ENCODE peak calls at places on chromosome 20, in five cellular contexts. N is foreskin fibroblast, W is endothelial cell, T is NCI-H2081, I is ACHN. K is an unnamed sample.

GRCh38 chr20:50387996-50388332 is 122.2 kb upstream of the PTPN1 start:
- DNase-seq in N (no peak), W (no peak), T (no peak), I (no peak), K (no peak)

GRCh38 chr20:40887100-40887499 is 141.5 kb upstream of the TOP1 start:
- DNase-seq in N (no peak), W (no peak), T (no peak), I (no peak), K (no peak)

GRCh38 chr20:63873477-63873971 is 8.5 kb downstream of the TPD52L2 start:
- DNase-seq in N (peak; percentile 77), W (no peak), T (no peak), I (peak; percentile 30), K (no peak)

GRCh38 chr20:43717616-43717995 is 9.2 kb downstream of the GTSF1L start:
- DNase-seq in N (no peak), W (no peak), T (no peak), I (no peak), K (no peak)

GRCh38 chr20:45341579-45341938 is 6.7 kb downstream of the SDC4 start:
- DNase-seq in N (no peak), W (no peak), T (no peak), I (no peak), K (no peak)

GRCh38 chr20:38810926-38811325 is 5.4 kb downstream of the PPP1R16B start:
- DNase-seq in N (no peak), W (no peak), T (no peak), I (no peak), K (no peak)

GRCh38 chr20:50191065-50191565 is 485 bp downstream of the CEBPB start:
- DNase-seq in N (no peak), W (peak; percentile 53), T (no peak), I (peak; percentile 35), K (no peak)

GRCh38 chr20:58086763-58087566 is 141.5 kb downstream of the ANKRD60 start:
- DNase-seq in N (no peak), W (peak; percentile 62), T (peak; percentile 73), I (peak; percentile 22), K (no peak)

GRCh38 chr20:63572788-63573738 is 976 bp downstream of the HELZ2 start:
- DNase-seq in N (no peak), W (peak; percentile 52), T (no peak), I (peak; percentile 10), K (no peak)

GRCh38 chr20:58547527-58548475 is 32.6 kb upstream of the APCDD1L start:
- DNase-seq in N (no peak), W (no peak), T (no peak), I (no peak), K (peak; percentile 49)

GRCh38 chr20:22915512-22915911 is 119.6 kb upstream of the SSTR4 start:
- DNase-seq in N (no peak), W (no peak), T (no peak), I (no peak), K (no peak)

GRCh38 chr20:57040924-57041323 is 225.5 kb downstream of the BMP7 start:
- DNase-seq in N (peak; percentile 77), W (no peak), T (no peak), I (no peak), K (no peak)

GRCh38 chr20:62045529-62046277 is 20.0 kb downstream of the TAF4 start:
- DNase-seq in N (no peak), W (no peak), T (no peak), I (no peak), K (no peak)

GRCh38 chr20:33647603-33648395 is 14.3 kb upstream of the C20orf144 start:
- DNase-seq in N (peak; percentile 57), W (no peak), T (no peak), I (no peak), K (no peak)

GRCh38 chr20:50837532-50838321 is 42.9 kb downstream of the BCAS4 start:
- DNase-seq in N (peak; percentile 98), W (no peak), T (no peak), I (no peak), K (no peak)

GRCh38 chr20:19361801-19362200 is 149.4 kb downstream of the SLC24A3 start:
- DNase-seq in N (no peak), W (no peak), T (no peak), I (no peak), K (no peak)

GRCh38 chr20:46293084-46293483 is 15.2 kb downstream of the CDH22 start:
- DNase-seq in N (peak; percentile 30), W (peak; percentile 50), T (no peak), I (peak; percentile 64), K (no peak)

K was measured in suprapubic skin.